ENCODE peak calls at places on chromosomes 13 and 19, in seven cellular contexts. T is head of caudate nucleus; W is MG63; O is dermis microvascular lymphatic vessel endothelial cell; B is stimulated activated CD4-positive, alpha-beta T cell treated with anti-CD3 and anti-CD28 coated beads, TNF-alpha, amount 100 ng/mL, for 4 hours; V is COR-L47; E is bronchial epithelial cell. Y is an unnamed sample.

GRCh38 chr13:111270765-111271164 is 49.7 kb upstream of the TEX29 start:
- DNase-seq in E (peak; percentile 28), B (no peak), T (no peak), V (no peak), W (no peak), O (no peak), Y (no peak)

GRCh38 chr13:27562457-27562856 is 57.9 kb downstream of the LNX2 start:
- DNase-seq in T (no peak), E (no peak), W (no peak), O (no peak), B (no peak), V (no peak), Y (no peak)

GRCh38 chr13:40984670-40985366 is 34.3 kb downstream of the ELF1 start:
- DNase-seq in T (no peak), V (no peak), E (peak; percentile 25), B (no peak), O (peak; percentile 71), W (no peak), Y (no peak)

GRCh38 chr19:51600940-51601575 is 29.1 kb downstream of the SIGLEC5 start:
- DNase-seq in V (no peak), O (no peak), E (no peak), B (no peak), W (no peak), T (no peak), Y (no peak)

GRCh38 chr13:43877788-43878187 is 1.8 kb downstream of the CCDC122 start:
- DNase-seq in B (no peak), V (no peak), W (no peak), O (no peak), T (no peak), E (no peak), Y (no peak)

GRCh38 chr19:35879770-35880317 is 11.5 kb downstream of the APLP1 start:
- DNase-seq in T (peak; percentile 86), O (peak; percentile 63), W (peak; percentile 94), B (peak; percentile 53), E (peak; percentile 76), V (no peak), Y (peak; percentile 92)

GRCh38 chr19:49475995-49476880 is 2.2 kb downstream of the FLT3LG start:
- DNase-seq in W (no peak), B (no peak), E (no peak), O (no peak), T (no peak), V (peak; percentile 31), Y (peak; percentile 83)

GRCh38 chr19:12669272-12670158 is 2.9 kb downstream of the WDR83 start:
- DNase-seq in W (peak; percentile 83), O (peak; percentile 83), E (peak; percentile 62), B (peak; percentile 60), V (peak; percentile 65), T (peak; percentile 84), Y (peak; percentile 84)

GRCh38 chr19:34428549-34429285 is 536 bp downstream of the UBA2 start:
- DNase-seq in W (peak; percentile 58), T (peak; percentile 44), O (no peak), B (no peak), E (peak; percentile 15), V (no peak), Y (peak; percentile 48)

GRCh38 chr19:2815191-2815614 is 4.5 kb upstream of the ZNF554 start:
- DNase-seq in T (no peak), V (no peak), B (no peak), E (no peak), W (no peak), O (no peak), Y (no peak)

GRCh38 chr19:55369651-55370304 is 485 bp downstream of the IL11 start:
- DNase-seq in B (no peak), V (peak; percentile 48), E (peak; percentile 58), W (peak; percentile 43), T (no peak), O (no peak), Y (peak; percentile 77)

GRCh38 chr19:53898166-53898565 is 10.9 kb upstream of the CACNG7 start:
- DNase-seq in V (no peak), B (no peak), E (no peak), O (no peak), T (no peak), W (no peak), Y (no peak)

GRCh38 chr13:45331981-45332830 is 8.8 kb downstream of the TPT1 start:
- DNase-seq in V (no peak), O (no peak), W (peak; percentile 85), T (no peak), B (no peak), E (peak; percentile 85), Y (peak; percentile 85)

GRCh38 chr13:111361873-111362648 is 41.6 kb downstream of the TEX29 start:
- DNase-seq in O (no peak), V (no peak), T (no peak), W (no peak), B (no peak), E (no peak), Y (no peak)

GRCh38 chr13:23504188-23504587 is 66.0 kb upstream of the TNFRSF19 start:
- DNase-seq in T (no peak), O (no peak), E (no peak), V (no peak), B (no peak), W (peak; percentile 81), Y (no peak)